ENCODE peak calls at places on chromosomes 16 and 17, in seven cellular contexts. C is spleen, Q is K562, I is A549, T is heart left ventricle, R is prostate gland, W is right lobe of liver. G is an unnamed sample. For H3K4me1, the result is how much of the 10 kb centered on the place peaks cover.

GRCh38 chr17:3475812-3476686 is at the start of gene ASPA:
- DNase-seq in T (no peak), R (no peak), I (no peak), C (no peak), Q (no peak), W (no peak), G (no peak)

GRCh38 chr16:75506567-75506966 is 11.3 kb upstream of the CHST6 start:
- DNase-seq in W (no peak), C (no peak), Q (no peak), T (no peak), I (peak), R (no peak), G (no peak)

GRCh38 chr16:72836985-72837384 is 210.9 kb downstream of the ZFHX3 start:
- DNase-seq in I (no peak), C (no peak), R (no peak), W (no peak), Q (peak), T (no peak), G (no peak)

GRCh38 chr16:17777461-17777863 is 306.7 kb upstream of the XYLT1 start:
- DNase-seq in R (no peak), W (no peak), C (no peak), I (no peak), T (no peak), Q (no peak), G (no peak)

GRCh38 chr16:1972490-1972877 is 631 bp downstream of the TBL3 start:
- DNase-seq in T (no peak), I (no peak), Q (no peak), C (no peak), W (peak), R (no peak), G (no peak)

GRCh38 chr16:53094013-53094630 is 39.3 kb downstream of the CHD9 start:
- DNase-seq in I (peak), R (peak), Q (peak), C (peak), W (peak), T (peak), G (no peak)

GRCh38 chr17:16954541-16954940 is 17.4 kb downstream of the TNFRSF13B start:
- DNase-seq in I (no peak), C (peak), W (no peak), R (no peak), T (no peak), Q (no peak), G (no peak)

GRCh38 chr16:17328971-17329370 is 141.8 kb downstream of the XYLT1 start:
- DNase-seq in W (no peak), C (no peak), R (peak), I (no peak), Q (no peak), T (no peak), G (peak)

GRCh38 chr17:74245145-74245817 is 28.8 kb upstream of the DNAI2 start:
- DNase-seq in R (no peak), W (no peak), C (no peak), T (no peak), Q (no peak), I (no peak), G (no peak)

GRCh38 chr16:4015275-4015990 is 100.8 kb downstream of the ADCY9 start:
- DNase-seq in Q (no peak), R (no peak), T (no peak), W (peak), I (peak), C (no peak), G (no peak)

GRCh38 chr17:37286430-37286829 is 89.4 kb upstream of the C17orf78 start:
- DNase-seq in I (no peak), C (no peak), T (no peak), W (no peak), Q (no peak), R (no peak), G (no peak)

GRCh38 chr17:82745524-82745923 is 6.3 kb upstream of the TBCD start:
- DNase-seq in C (no peak), T (no peak), I (no peak), R (no peak), W (no peak), Q (no peak), G (no peak)
- TF ChIP-seq POLR2A in C (no peak), T (no peak), I (no peak), R (no peak), W (no peak), Q (no peak), G (no peak)

DNA sequence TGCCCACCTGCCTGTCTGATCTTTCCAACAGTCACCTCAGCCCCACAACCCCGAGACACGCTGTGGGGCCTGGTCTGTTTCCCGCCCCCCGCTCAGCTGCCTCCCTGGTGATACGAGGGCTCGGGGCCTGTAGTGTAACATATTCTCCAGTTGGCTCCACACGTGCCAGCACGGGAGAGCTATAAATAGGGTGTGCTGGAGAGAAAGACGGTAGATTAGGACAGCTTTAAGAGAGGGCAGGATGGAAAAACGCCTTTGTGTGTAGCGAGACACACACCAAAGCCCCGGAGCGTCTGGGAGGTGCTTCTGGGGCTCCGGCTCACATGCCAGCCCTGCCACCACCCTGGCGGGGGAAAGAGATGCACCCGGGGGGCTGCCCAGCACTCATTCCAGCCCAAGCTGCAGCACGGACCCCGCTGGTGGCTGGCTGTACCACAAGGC is 7.4 kb upstream of the MTSS2 start:
- DNase-seq in Q (no peak), C (no peak), R (no peak), I (no peak), W (no peak), T (peak), G (peak)
- H3K4me1 ChIP-seq in Q (half or more), C (half or more), R (under half), I (half or more), W (under half), T (half or more), G (under half)

GRCh38 chr16:71648921-71649320 is 22.9 kb downstream of the MARVELD3 start:
- DNase-seq in Q (no peak), T (no peak), R (no peak), C (no peak), W (no peak), I (peak), G (no peak)
- TF ChIP-seq CTCF in Q (peak), T (peak), R (no peak), C (no peak), W (peak), I (peak), G (no peak)

DNA sequence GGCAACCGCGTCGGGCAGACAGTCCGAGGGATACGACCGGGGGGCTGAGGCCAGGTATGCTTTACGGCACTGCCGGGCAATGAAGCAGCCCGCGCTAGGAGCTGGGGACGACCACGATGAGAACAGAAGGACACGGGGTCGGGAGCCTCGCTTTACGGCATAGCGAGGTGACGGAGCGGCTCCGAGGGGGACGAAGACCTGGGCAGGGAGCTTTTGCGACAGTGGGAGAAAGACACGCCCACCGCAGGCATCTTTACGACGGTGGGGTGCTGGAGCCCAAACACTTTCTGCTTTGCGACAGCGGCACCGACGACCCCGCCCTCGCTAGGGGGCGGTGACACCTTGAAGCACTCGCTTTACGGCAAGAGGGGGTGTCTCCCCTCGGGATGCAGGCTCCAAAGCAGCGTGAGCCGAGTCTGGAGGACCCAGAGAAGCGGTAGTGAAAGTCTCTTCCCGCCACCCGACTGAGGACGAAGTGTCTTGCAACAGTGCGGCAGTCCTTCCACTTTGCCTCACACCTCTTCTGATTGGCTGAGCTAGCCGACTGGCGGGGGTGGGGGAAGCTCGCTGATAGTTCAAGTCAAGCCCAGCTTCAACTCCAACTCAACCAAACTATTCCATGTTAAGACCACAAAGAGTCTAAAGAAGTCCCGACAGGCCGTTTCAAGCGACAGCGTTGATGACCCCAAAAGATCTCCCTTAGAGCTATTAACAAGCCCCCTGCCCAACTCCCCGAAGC is 394 bp upstream of the NEURL4 start:
- DNase-seq in I (peak), C (peak), R (peak), T (peak), Q (peak), W (peak), G (peak)
- TF ChIP-seq POLR2A in I (peak), C (peak), R (peak), T (peak), Q (peak), W (peak), G (peak)

DNA sequence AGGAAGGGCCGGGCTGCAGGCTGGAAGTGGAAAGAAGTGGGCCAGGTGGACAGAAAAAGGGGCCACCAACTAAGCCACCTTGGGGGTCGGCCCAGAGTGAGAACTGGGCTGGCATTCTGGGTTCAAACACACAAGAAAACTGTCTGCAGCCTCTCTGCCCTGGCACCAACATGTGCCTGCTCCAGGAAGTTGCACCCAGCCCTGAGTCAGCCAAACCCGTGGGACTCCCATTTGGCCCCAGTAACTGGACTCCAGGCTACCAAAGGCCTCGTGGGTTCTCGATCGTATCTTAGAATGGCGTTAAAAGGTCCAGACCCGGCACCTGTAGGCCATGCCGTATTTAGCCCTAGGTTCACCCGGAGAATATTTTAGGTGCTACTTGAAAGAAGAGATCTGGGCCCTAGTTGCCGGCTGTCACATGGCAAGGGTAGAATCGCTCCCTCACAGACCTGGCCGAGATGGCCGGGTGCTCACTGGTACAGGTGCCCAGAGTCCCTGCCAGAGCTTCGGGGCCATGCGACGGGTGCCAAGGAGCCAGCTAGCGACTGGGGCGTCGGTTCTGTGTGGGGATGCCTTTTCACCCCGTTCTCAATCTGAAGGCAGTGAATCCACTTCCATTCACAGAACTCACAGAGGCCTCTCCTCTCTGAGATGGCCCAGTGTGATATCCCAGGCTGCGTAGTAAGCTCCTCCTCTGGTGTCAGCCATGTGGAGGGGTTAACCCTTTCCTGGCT is 236.7 kb downstream of the MRTFB start:
- DNase-seq in W (peak), R (no peak), Q (no peak), C (peak), I (no peak), T (no peak), G (no peak)
- H3K4me1 ChIP-seq in W (half or more), R (under half), Q (half or more), C (under half), I (half or more), T (half or more), G (under half)

DNA sequence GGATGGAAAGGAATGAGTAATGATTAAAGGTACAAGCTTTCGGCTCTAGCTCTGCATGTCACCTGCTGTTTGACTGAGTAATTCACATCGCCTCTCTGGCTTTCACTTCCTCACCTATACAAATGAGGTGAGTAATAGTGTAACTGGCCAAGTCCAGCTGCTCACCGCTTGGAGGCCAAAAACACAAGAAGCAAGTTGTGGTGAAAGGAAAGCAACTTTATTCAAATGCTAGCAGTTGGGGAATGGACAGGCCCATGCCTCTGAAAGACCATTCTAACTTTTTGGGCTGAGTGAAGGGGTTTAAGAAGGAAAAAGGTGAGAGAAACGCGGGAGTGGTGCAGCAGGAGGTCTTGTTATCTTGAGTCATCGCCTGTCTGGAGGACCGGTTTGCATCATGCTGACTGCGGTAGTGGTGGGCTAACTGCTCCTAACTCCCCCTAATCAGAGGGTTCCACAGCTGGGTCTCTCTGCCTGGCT is 45.7 kb upstream of the CSNK2A2 start:
- DNase-seq in Q (no peak), I (no peak), R (no peak), W (no peak), T (no peak), C (no peak), G (no peak)
- TF ChIP-seq CTCF in Q (no peak), I (no peak), R (no peak), W (no peak), T (no peak), C (no peak), G (no peak)